ENCODE peak calls at places on chromosomes 6 and 20, in four cellular contexts. N, R, Z and G are unnamed samples.

GRCh38 chr6:157089851-157090250 is 233.5 kb downstream of the TMEM242 start:
- DNase-seq in R (peak), N (no peak), Z (no peak), G (no peak)

GRCh38 chr6:15897063-15897934 is 231.6 kb upstream of the MYLIP start:
- DNase-seq in Z (no peak), N (peak), R (no peak), G (no peak)

GRCh38 chr6:167966540-167966905 is 30.9 kb upstream of the KIF25 start:
- DNase-seq in R (no peak), N (no peak), Z (no peak), G (no peak)

GRCh38 chr6:160203522-160203921 is 55.1 kb downstream of the SLC22A2 start:
- DNase-seq in Z (no peak), R (no peak), N (no peak), G (no peak)

GRCh38 chr6:35972471-35972985 is 51.6 kb upstream of the SRPK1 start:
- DNase-seq in R (peak), Z (no peak), N (peak), G (peak)

GRCh38 chr6:70725817-70726413 is 58.2 kb downstream of the SMAP1 start:
- DNase-seq in R (no peak), N (no peak), Z (no peak), G (no peak)

GRCh38 chr20:51639206-51639832 is 96.8 kb upstream of the NFATC2 start:
- DNase-seq in N (peak), R (peak), Z (no peak), G (peak)

GRCh38 chr6:167827062-167827587 is 414 bp downstream of the AFDN start:
- DNase-seq in Z (no peak), R (peak), N (peak), G (no peak)

GRCh38 chr6:118876814-118877213 is 17.1 kb upstream of the ASF1A start:
- DNase-seq in R (no peak), Z (no peak), N (no peak), G (no peak)

DNA sequence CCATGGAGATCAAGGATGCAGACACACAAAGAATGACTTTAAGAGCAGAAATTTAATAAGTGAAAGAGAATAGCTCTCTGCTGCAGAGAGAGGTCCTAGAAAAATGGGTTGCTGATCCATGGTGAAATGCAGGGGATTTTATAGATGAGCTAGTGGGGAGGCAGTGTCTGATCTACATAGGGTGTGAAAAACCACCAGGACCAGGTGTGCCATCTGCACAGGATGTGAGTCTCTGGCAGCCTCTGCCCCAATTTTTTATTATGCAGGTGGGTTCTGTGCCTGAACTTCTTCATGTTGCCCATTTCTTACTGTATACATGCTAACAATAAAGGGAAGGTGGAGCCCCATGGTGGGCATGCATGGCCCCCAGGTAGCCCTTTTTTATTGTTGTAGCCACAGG is 19.9 kb upstream of the NANP start:
- DNase-seq in R (no peak), Z (no peak), N (no peak), G (no peak)
- TF ChIP-seq NR2C2 in R (no peak), Z (no peak), N (no peak), G (no peak)

GRCh38 chr20:30167540-30167939 is 1089.9 kb upstream of the DEFB115 start:
- DNase-seq in Z (no peak), N (no peak), R (no peak), G (no peak)

GRCh38 chr20:30168800-30169138 is 1088.7 kb upstream of the DEFB115 start:
- DNase-seq in N (no peak), Z (no peak), R (no peak), G (no peak)

DNA sequence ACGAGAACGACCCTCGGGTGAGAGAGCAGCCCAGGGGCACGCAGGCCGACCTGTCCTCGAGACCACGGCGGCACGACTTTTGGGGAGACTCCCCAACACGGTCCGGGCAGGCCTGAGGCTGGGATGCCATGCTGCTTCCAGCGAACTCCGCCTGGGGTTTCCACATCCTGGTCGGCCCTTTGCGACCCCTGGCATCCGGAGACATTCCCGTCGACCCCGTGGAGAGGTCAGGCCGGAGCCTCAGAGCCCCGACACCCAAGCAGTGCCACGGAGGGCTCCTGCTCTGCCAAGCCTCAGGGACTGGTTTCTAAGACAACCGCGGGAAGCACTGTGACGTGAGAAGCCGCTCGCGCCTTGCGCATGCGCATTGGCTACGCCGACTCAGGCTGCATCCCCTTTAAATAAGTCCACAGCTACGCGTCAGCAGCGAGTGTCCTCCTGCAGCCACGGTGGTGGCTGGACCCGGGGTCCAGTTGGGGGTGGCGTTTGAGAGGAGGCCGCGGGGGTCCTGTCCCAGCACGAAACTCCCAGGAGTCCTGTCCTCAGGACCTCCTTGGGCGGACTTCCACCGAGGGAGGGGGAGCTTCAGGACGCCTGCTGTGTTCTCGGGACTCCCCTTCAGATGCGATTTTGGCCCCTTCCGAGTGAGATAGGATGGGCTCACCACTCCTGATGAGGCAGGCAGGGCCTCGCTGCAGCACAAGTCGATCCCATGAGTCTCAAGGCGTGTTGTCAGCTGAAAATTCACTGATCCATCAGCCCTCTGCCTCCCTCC is 1089.3 kb upstream of the DEFB115 start:
- DNase-seq in R (no peak), N (no peak), Z (no peak), G (no peak)
- TF ChIP-seq NR2C2 in R (no peak), N (no peak), Z (no peak), G (no peak)

GRCh38 chr20:39338977-39339376 is 376.8 kb downstream of the DHX35 start:
- DNase-seq in R (no peak), N (no peak), Z (peak), G (no peak)
- TF ChIP-seq NR2C2 in R (no peak), N (no peak), Z (no peak), G (no peak)

GRCh38 chr6:5698318-5698717 is 308.4 kb downstream of the NRN1 start:
- DNase-seq in Z (no peak), R (no peak), N (no peak), G (no peak)

GRCh38 chr6:5693588-5693987 is 313.1 kb downstream of the NRN1 start:
- DNase-seq in N (no peak), R (no peak), Z (no peak), G (no peak)

GRCh38 chr6:5701086-5701661 is 305.6 kb downstream of the NRN1 start:
- DNase-seq in Z (no peak), N (no peak), R (no peak), G (no peak)

GRCh38 chr6:5697508-5697907 is 309.2 kb downstream of the NRN1 start:
- DNase-seq in N (no peak), R (no peak), Z (no peak), G (no peak)

GRCh38 chr6:5695260-5696245 is 311.2 kb downstream of the NRN1 start:
- DNase-seq in R (no peak), N (no peak), Z (no peak), G (no peak)
- TF ChIP-seq NR2C2 in R (no peak), N (no peak), Z (no peak), G (no peak)

DNA sequence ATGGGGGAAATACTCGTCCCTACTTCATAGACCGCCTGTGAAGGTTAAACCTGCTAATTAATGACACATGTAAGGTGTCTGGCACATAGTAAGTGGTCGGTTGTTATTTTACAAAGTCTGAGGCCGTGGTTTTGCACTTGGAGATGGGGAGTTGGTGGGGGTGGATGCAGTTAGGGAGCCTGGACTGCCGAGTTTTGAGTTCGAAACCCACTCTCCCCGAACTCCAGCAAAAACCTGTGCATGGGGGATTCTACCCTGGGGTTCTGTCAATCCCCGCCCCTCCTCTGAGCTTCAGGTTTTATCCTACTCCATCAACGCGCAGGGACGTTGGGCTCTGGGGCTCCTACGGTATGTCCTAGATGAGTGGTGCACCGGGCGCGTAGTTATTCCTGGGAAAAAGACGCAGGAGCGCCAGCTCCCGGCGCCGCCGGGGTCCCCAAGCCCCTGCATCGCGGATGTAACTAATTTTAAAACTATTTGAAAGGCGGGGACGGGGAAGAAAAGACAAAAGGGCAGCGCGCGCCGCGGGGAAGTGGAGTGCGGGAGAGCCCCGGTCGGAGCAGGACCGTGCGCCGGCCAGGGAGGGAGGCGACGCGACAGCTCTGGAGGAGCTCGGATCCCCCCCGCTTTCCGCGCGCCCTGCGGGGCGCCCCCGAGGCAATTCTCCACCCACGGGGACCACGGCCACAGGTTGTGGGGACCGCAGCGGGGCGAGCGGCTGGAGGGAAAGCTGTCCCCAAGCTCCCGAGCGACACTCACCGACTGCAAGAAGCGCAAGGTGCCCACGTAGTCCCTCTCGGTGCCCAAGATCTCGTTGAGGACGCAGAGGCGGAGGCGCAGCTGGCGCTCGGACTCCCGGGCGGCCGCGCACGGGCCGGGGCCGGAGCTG is 672 bp downstream of the PREX1 start:
- DNase-seq in R (peak), Z (no peak), N (no peak), G (no peak)
- TF ChIP-seq NR2C2 in R (no peak), Z (no peak), N (no peak), G (no peak)

DNA sequence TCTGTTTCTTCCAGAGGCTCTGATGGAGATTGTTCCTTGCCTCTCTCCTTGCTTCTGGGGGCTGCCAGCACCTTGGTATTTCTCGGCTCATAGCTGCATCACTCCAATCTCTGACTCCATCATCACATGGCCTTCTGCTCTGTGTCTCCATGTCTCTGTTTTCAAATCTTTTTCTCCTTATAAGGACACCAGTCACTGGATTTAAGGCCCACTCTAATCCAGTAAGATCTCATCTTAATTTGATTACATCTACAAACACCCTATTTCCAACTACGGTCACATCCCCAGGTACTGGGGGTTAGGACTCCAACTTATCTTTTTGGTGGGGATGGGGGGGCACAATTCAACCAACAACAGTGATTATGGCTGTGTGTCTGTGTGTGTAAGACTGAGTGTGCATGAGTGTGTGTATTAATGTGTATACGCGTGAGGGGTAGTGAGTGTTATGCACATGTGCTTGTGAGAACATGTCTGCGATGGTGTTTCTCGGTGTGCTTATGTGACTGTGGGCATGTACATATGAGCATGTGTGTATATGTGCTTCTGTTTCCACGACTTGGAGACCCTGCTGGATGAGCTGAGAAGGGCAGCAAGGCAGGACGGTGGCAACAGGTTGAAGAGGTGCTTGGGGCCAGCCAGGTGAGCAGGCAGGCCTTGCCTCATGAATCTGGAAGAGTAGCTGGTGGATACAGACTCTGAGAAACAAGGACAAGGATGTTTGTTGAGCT is 130.5 kb downstream of the MRPL14 start:
- DNase-seq in Z (no peak), N (no peak), R (no peak), G (no peak)
- TF ChIP-seq NR2C2 in Z (no peak), N (no peak), R (no peak), G (no peak)